ENCODE peak calls at places on chromosomes 2 and 18, in six cellular contexts. X is AG09319; K is GM13977; L is NCI-H526 treated with DMSO at 0.1 percent for 48 hours; E is SK-MEL-5; Y is stimulated activated naive CD4-positive, alpha-beta T cell. S is an unnamed sample.

GRCh38 chr2:241499146-241499965 is 9.0 kb downstream of the STK25 start:
- DNase-seq in X (no peak), K (no peak), L (no peak), E (no peak), Y (no peak), S (peak; percentile 52)

GRCh38 chr2:102424754-102425153 is 1.8 kb downstream of the IL18RAP start:
- DNase-seq in X (no peak), K (no peak), L (no peak), E (no peak), Y (no peak), S (no peak)

GRCh38 chr18:72543362-72544055 is 633 bp downstream of the CBLN2 start:
- DNase-seq in X (no peak), K (peak; percentile 32), L (no peak), E (no peak), Y (no peak), S (no peak)

GRCh38 chr18:56962322-56962721 is 184.6 kb upstream of the BOD1L2 start:
- DNase-seq in X (no peak), K (no peak), L (peak; percentile 44), E (no peak), Y (no peak), S (no peak)

GRCh38 chr2:239695728-239696240 is 295.0 kb upstream of the HDAC4 start:
- DNase-seq in X (no peak), K (no peak), L (no peak), E (no peak), Y (no peak), S (no peak)

GRCh38 chr2:86441789-86442641 is 844 bp downstream of the KDM3A start:
- DNase-seq in X (no peak), K (peak; percentile 46), L (peak; percentile 8), E (peak; percentile 61), Y (peak; percentile 70), S (peak; percentile 21)

GRCh38 chr2:28546242-28546641 is 50.4 kb downstream of the PLB1 start:
- DNase-seq in X (no peak), K (no peak), L (no peak), E (no peak), Y (no peak), S (no peak)

GRCh38 chr2:134657650-134658250 is 61.0 kb downstream of the TMEM163 start:
- DNase-seq in X (no peak), K (no peak), L (no peak), E (peak; percentile 16), Y (no peak), S (no peak)

GRCh38 chr2:54657664-54658083 is 65.8 kb upstream of the EML6 start:
- DNase-seq in X (no peak), K (peak; percentile 55), L (no peak), E (peak; percentile 78), Y (no peak), S (no peak)

GRCh38 chr2:16281451-16282330 is 341.3 kb downstream of the MYCN start:
- DNase-seq in X (no peak), K (peak; percentile 41), L (peak; percentile 5), E (peak; percentile 69), Y (no peak), S (no peak)

GRCh38 chr2:236673823-236674185 is 104.2 kb downstream of the ACKR3 start:
- DNase-seq in X (no peak), K (no peak), L (no peak), E (no peak), Y (no peak), S (no peak)

GRCh38 chr2:100527420-100528015 is 35.3 kb upstream of the PDCL3 start:
- DNase-seq in X (no peak), K (no peak), L (no peak), E (no peak), Y (no peak), S (no peak)

GRCh38 chr2:74525717-74526648 is at the start of gene DQX1:
- DNase-seq in X (no peak), K (peak; percentile 75), L (no peak), E (peak; percentile 84), Y (no peak), S (no peak)

GRCh38 chr2:10900216-10901109 is 11.3 kb upstream of the KCNF1 start:
- DNase-seq in X (no peak), K (peak; percentile 77), L (no peak), E (peak; percentile 76), Y (no peak), S (no peak)

GRCh38 chr2:210654091-210654490 is 97.7 kb downstream of the CPS1 start:
- DNase-seq in X (no peak), K (no peak), L (no peak), E (no peak), Y (no peak), S (no peak)

GRCh38 chr18:50871846-50872245 is 7.1 kb upstream of the ME2 start:
- DNase-seq in X (no peak), K (no peak), L (no peak), E (no peak), Y (no peak), S (no peak)

GRCh38 chr2:38945372-38945771 is 55.7 kb downstream of the ARHGEF33 start:
- DNase-seq in X (no peak), K (no peak), L (no peak), E (no peak), Y (no peak), S (no peak)

GRCh38 chr2:172148246-172148645 is 45.5 kb upstream of the DLX2 start:
- DNase-seq in X (no peak), K (no peak), L (peak; percentile 84), E (no peak), Y (no peak), S (no peak)